ENCODE peak calls at places on chromosomes 1 and 21, in eight cellular contexts. R is AG08396; A is stromal cell of bone marrow; L is GM18507; G is effector CD8-positive, alpha-beta T cell; D is iPS-NIHi11; X is left cardiac atrium; C is foreskin fibroblast. F is an unnamed sample.

GRCh38 chr1:182069028-182069466 is 7.5 kb upstream of the ZNF648 start:
- DNase-seq in A (no peak), L (no peak), R (peak; percentile 57), X (peak; percentile 49), G (no peak), D (peak; percentile 89), C (peak; percentile 8), F (no peak)

GRCh38 chr1:56132520-56132919 is 446.8 kb downstream of the PLPP3 start:
- DNase-seq in R (no peak), D (no peak), A (no peak), L (no peak), X (peak; percentile 35), C (no peak), G (no peak), F (no peak)

GRCh38 chr1:159941139-159941866 is 4.1 kb downstream of the IGSF9 start:
- DNase-seq in L (no peak), X (peak; percentile 8), C (no peak), D (no peak), A (no peak), G (no peak), R (no peak), F (no peak)

GRCh38 chr1:229844675-229845074 is 218.6 kb downstream of the URB2 start:
- DNase-seq in D (no peak), L (no peak), R (no peak), X (no peak), A (no peak), G (no peak), C (no peak), F (no peak)

GRCh38 chr1:172357753-172358152 is 62.7 kb upstream of the C1orf105 start:
- DNase-seq in X (no peak), G (no peak), A (no peak), R (no peak), C (no peak), D (no peak), L (no peak), F (no peak)

GRCh38 chr1:115060501-115060900 is 28.8 kb downstream of the TSPAN2 start:
- DNase-seq in D (no peak), X (no peak), A (no peak), G (no peak), L (no peak), C (no peak), R (no peak), F (no peak)

GRCh38 chr1:6208723-6209660 is 3.1 kb downstream of the RNF207 start:
- DNase-seq in X (peak; percentile 61), A (no peak), R (peak; percentile 82), L (no peak), G (no peak), D (peak; percentile 71), C (peak; percentile 66), F (no peak)

GRCh38 chr1:115829023-115829674 is 11.8 kb downstream of the NHLH2 start:
- DNase-seq in R (peak; percentile 93), D (peak; percentile 21), X (peak; percentile 37), A (peak; percentile 94), L (no peak), C (peak; percentile 70), G (no peak), F (peak; percentile 90)

GRCh38 chr1:94383966-94384408 is 34.2 kb upstream of the ABCD3 start:
- DNase-seq in A (no peak), G (no peak), C (peak; percentile 16), X (no peak), L (no peak), D (no peak), R (peak; percentile 11), F (no peak)

GRCh38 chr1:22380024-22380785 is 71.4 kb upstream of the ZBTB40 start:
- DNase-seq in C (no peak), A (peak; percentile 19), R (no peak), L (no peak), G (no peak), D (no peak), X (no peak), F (no peak)

GRCh38 chr1:6891781-6892579 is 106.7 kb downstream of the CAMTA1 start:
- DNase-seq in R (no peak), G (no peak), A (no peak), C (peak; percentile 28), D (no peak), X (no peak), L (no peak), F (no peak)

GRCh38 chr1:171877711-171878110 is 36.4 kb downstream of the DNM3 start:
- DNase-seq in X (no peak), R (no peak), L (no peak), D (no peak), G (no peak), A (no peak), C (no peak), F (no peak)

GRCh38 chr1:6260961-6261614 is at the start of gene GPR153:
- DNase-seq in R (peak; percentile 86), D (peak; percentile 88), X (peak; percentile 60), L (no peak), A (no peak), G (peak; percentile 9), C (no peak), F (no peak)

GRCh38 chr1:70486676-70487470 is 75.8 kb downstream of the CTH start:
- DNase-seq in L (no peak), G (no peak), A (peak; percentile 57), D (no peak), X (no peak), C (peak; percentile 79), R (peak; percentile 68), F (peak; percentile 62)

GRCh38 chr1:43975249-43975961 is 645 bp downstream of the ATP6V0B start:
- DNase-seq in X (peak; percentile 74), D (peak; percentile 45), C (no peak), A (no peak), R (peak; percentile 72), G (peak; percentile 40), L (no peak), F (no peak)

GRCh38 chr1:43250351-43250761 is 19.4 kb upstream of the TMEM125 start:
- DNase-seq in A (no peak), D (no peak), C (no peak), G (no peak), X (no peak), L (no peak), R (no peak), F (no peak)

GRCh38 chr1:165080253-165080896 is 276.1 kb downstream of the LMX1A start:
- DNase-seq in D (no peak), R (no peak), G (no peak), C (peak; percentile 6), A (no peak), L (no peak), X (no peak), F (no peak)

GRCh38 chr1:3620708-3621107 is 4.1 kb upstream of the TPRG1L start:
- DNase-seq in D (no peak), A (no peak), C (no peak), G (no peak), L (no peak), X (no peak), R (no peak), F (no peak)

GRCh38 chr1:181043025-181043880 is 9.5 kb downstream of the MR1 start:
- DNase-seq in X (no peak), C (no peak), L (no peak), A (no peak), G (no peak), R (no peak), D (peak; percentile 18), F (no peak)

GRCh38 chr1:91501527-91501859 is 842 bp downstream of the CDC7 start:
- DNase-seq in C (peak; percentile 25), D (peak; percentile 41), A (peak; percentile 21), R (peak; percentile 41), X (no peak), G (no peak), L (no peak), F (no peak)

GRCh38 chr1:233490488-233490887 is 123.4 kb upstream of the KCNK1 start:
- DNase-seq in X (no peak), L (no peak), C (no peak), G (no peak), A (no peak), D (no peak), R (no peak), F (no peak)

GRCh38 chr1:157201767-157202166 is 63.6 kb upstream of the ETV3 start:
- DNase-seq in X (no peak), G (no peak), A (no peak), R (no peak), L (no peak), D (no peak), C (no peak), F (no peak)

GRCh38 chr1:235502601-235503332 is 1.5 kb downstream of the B3GALNT2 start:
- DNase-seq in G (no peak), X (no peak), A (no peak), D (no peak), C (no peak), R (peak; percentile 17), L (no peak), F (no peak)

GRCh38 chr1:14095001-14095400 is 395.0 kb downstream of the PRDM2 start:
- DNase-seq in D (peak; percentile 79), A (no peak), R (no peak), X (no peak), C (no peak), G (no peak), L (no peak), F (no peak)

GRCh38 chr1:91784191-91784590 is 101.8 kb downstream of the TGFBR3 start:
- DNase-seq in X (no peak), G (no peak), R (no peak), L (no peak), C (no peak), D (no peak), A (no peak), F (no peak)

GRCh38 chr1:172401907-172402306 is 18.6 kb upstream of the C1orf105 start:
- DNase-seq in A (no peak), R (no peak), C (no peak), L (no peak), G (no peak), X (no peak), D (peak; percentile 29), F (no peak)

GRCh38 chr1:173017792-173018191 is 32.9 kb downstream of the TNFSF18 start:
- DNase-seq in X (no peak), R (no peak), A (no peak), G (no peak), L (no peak), C (no peak), D (no peak), F (no peak)

GRCh38 chr21:25717491-25718139 is 17.1 kb downstream of the ATP5PF start:
- DNase-seq in D (no peak), X (no peak), R (peak; percentile 16), L (no peak), A (no peak), G (no peak), C (peak; percentile 30), F (no peak)

F was measured in AG09309.